ENCODE peak calls at places on chromosomes 6 and 20, in four cellular contexts. E, H, A and L are unnamed samples.

GRCh38 chr6:147441751-147442150 is 66.7 kb upstream of the SAMD5 start:
- DNase-seq in E (no peak), H (no peak), A (no peak), L (no peak)

GRCh38 chr6:167896648-167897047 is 69.9 kb downstream of the AFDN start:
- DNase-seq in E (no peak), H (no peak), A (no peak), L (no peak)

GRCh38 chr6:37242429-37243052 is 15.0 kb upstream of the TBC1D22B start:
- DNase-seq in E (peak; percentile 29), H (no peak), A (no peak), L (peak; percentile 84)

GRCh38 chr20:63624486-63624885 is 2.4 kb downstream of the GMEB2 start:
- DNase-seq in E (no peak), H (peak; percentile 83), A (peak; percentile 23), L (peak; percentile 46)

GRCh38 chr20:9306521-9306920 is 207.9 kb upstream of the LAMP5 start:
- DNase-seq in E (no peak), H (no peak), A (no peak), L (peak; percentile 20)

GRCh38 chr20:6519556-6519955 is 247.9 kb upstream of the BMP2 start:
- DNase-seq in E (no peak), H (no peak), A (no peak), L (no peak)

GRCh38 chr6:167956983-167957492 is 40.4 kb upstream of the KIF25 start:
- DNase-seq in E (no peak), H (no peak), A (no peak), L (peak; percentile 58)

GRCh38 chr6:33620584-33621395 is at the start of gene ITPR3:
- DNase-seq in E (peak; percentile 26), H (peak; percentile 61), A (peak; percentile 70), L (peak; percentile 78)

GRCh38 chr6:74519172-74519571 is 686.7 kb downstream of the COL12A1 start:
- DNase-seq in E (no peak), H (peak; percentile 8), A (no peak), L (peak; percentile 23)

GRCh38 chr6:93678841-93679454 is 259.6 kb upstream of the EPHA7 start:
- DNase-seq in E (no peak), H (no peak), A (no peak), L (no peak)

GRCh38 chr6:154732824-154733609 is at the start of gene SCAF8:
- DNase-seq in E (peak; percentile 79), H (peak; percentile 85), A (peak; percentile 91), L (peak; percentile 94)

GRCh38 chr6:108850669-108851467 is 2.6 kb downstream of the ARMC2 start:
- DNase-seq in E (peak; percentile 70), H (peak; percentile 29), A (peak; percentile 66), L (no peak)

GRCh38 chr20:41268402-41268801 is 49.1 kb downstream of the ZHX3 start:
- DNase-seq in E (no peak), H (no peak), A (no peak), L (no peak)

GRCh38 chr6:45965787-45966186 is 49.9 kb downstream of the CLIC5 start:
- DNase-seq in E (no peak), H (no peak), A (no peak), L (no peak)

GRCh38 chr6:40350942-40351217 is 236.3 kb downstream of the LRFN2 start:
- DNase-seq in E (no peak), H (no peak), A (no peak), L (no peak)

GRCh38 chr6:111552241-111552744 is 53.4 kb downstream of the TRAF3IP2 start:
- DNase-seq in E (peak; percentile 84), H (peak; percentile 30), A (peak; percentile 66), L (peak; percentile 92)

GRCh38 chr6:18308070-18308735 is 43.9 kb upstream of the DEK start:
- DNase-seq in E (no peak), H (no peak), A (no peak), L (no peak)

GRCh38 chr6:10401632-10402223 is 13.1 kb downstream of the TFAP2A start:
- DNase-seq in E (no peak), H (no peak), A (no peak), L (no peak)

GRCh38 chr20:4352348-4352747 is 337.0 kb upstream of the RNF24 start:
- DNase-seq in E (no peak), H (no peak), A (no peak), L (no peak)

GRCh38 chr6:15880262-15880973 is 217.6 kb upstream of the DTNBP1 start:
- DNase-seq in E (no peak), H (no peak), A (no peak), L (no peak)

GRCh38 chr6:114740547-114740946 is 397.7 kb upstream of the HS3ST5 start:
- DNase-seq in E (peak; percentile 11), H (no peak), A (no peak), L (no peak)

GRCh38 chr20:25277941-25278521 is 30.1 kb downstream of the PYGB start:
- DNase-seq in E (no peak), H (no peak), A (peak; percentile 25), L (no peak)

GRCh38 chr6:31048090-31048489 is 37.8 kb downstream of the MUC22 start:
- DNase-seq in E (no peak), H (no peak), A (no peak), L (no peak)

GRCh38 chr6:16322666-16323312 is 84.4 kb downstream of the GMPR start:
- DNase-seq in E (peak; percentile 84), H (no peak), A (peak; percentile 74), L (peak; percentile 39)

GRCh38 chr6:53771780-53772624 is 22.8 kb upstream of the LRRC1 start:
- DNase-seq in E (no peak), H (no peak), A (no peak), L (no peak)

GRCh38 chr6:10390495-10391298 is 24.2 kb downstream of the TFAP2A start:
- DNase-seq in E (no peak), H (no peak), A (no peak), L (no peak)

GRCh38 chr6:46323312-46323965 is 152.7 kb upstream of the ENPP5 start:
- DNase-seq in E (no peak), H (no peak), A (no peak), L (peak; percentile 50)

GRCh38 chr20:4026093-4026601 is 10.8 kb upstream of the RNF24 start:
- DNase-seq in E (peak; percentile 47), H (peak; percentile 82), A (no peak), L (peak; percentile 53)

GRCh38 chr6:76697585-76697984 is 625.1 kb upstream of the IMPG1 start:
- DNase-seq in E (no peak), H (no peak), A (no peak), L (no peak)

GRCh38 chr20:34001378-34001777 is 7.7 kb downstream of the RALY start:
- DNase-seq in E (no peak), H (no peak), A (no peak), L (no peak)

GRCh38 chr6:132919028-132919427 is 104.7 kb downstream of the RPS12 start:
- DNase-seq in E (no peak), H (no peak), A (no peak), L (no peak)

GRCh38 chr6:1624848-1625341 is 15.2 kb downstream of the FOXC1 start:
- DNase-seq in E (no peak), H (no peak), A (no peak), L (peak; percentile 42)